ENCODE peak calls at places on chromosomes 2 and 18, in five cellular contexts. U, I, A, C and H are unnamed samples.

GRCh38 chr2:170409164-170409535 is 231.2 kb downstream of the MYO3B start:
- DNase-seq in U (peak; percentile 80), I (peak; percentile 50), A (peak; percentile 94), C (peak; percentile 81), H (no peak)

GRCh38 chr2:86396304-86396785 is 44.8 kb upstream of the KDM3A start:
- DNase-seq in U (peak; percentile 55), I (no peak), A (peak; percentile 59), C (peak; percentile 16), H (no peak)

GRCh38 chr2:230749111-230749510 is 36.5 kb downstream of the CAB39 start:
- DNase-seq in U (no peak), I (no peak), A (no peak), C (no peak), H (no peak)

GRCh38 chr2:128306081-128306930 is 12.4 kb downstream of the HS6ST1 start:
- DNase-seq in U (peak; percentile 49), I (peak; percentile 59), A (peak; percentile 46), C (peak; percentile 80), H (no peak)

GRCh38 chr2:231605607-231606091 is 13.0 kb downstream of the TEX44 start:
- DNase-seq in U (no peak), I (peak; percentile 39), A (no peak), C (no peak), H (peak; percentile 87)

GRCh38 chr18:45687617-45688016 is 36.4 kb upstream of the SLC14A1 start:
- DNase-seq in U (no peak), I (no peak), A (no peak), C (no peak), H (peak; percentile 61)

GRCh38 chr18:57267368-57267767 is 85.0 kb upstream of the ST8SIA3 start:
- DNase-seq in U (no peak), I (no peak), A (no peak), C (no peak), H (no peak)

GRCh38 chr2:223100061-223100511 is 48.1 kb downstream of the KCNE4 start:
- DNase-seq in U (no peak), I (peak; percentile 68), A (no peak), C (peak; percentile 79), H (peak; percentile 82)

GRCh38 chr2:71748227-71748626 is 294.9 kb downstream of the DYSF start:
- DNase-seq in U (no peak), I (peak; percentile 66), A (no peak), C (peak; percentile 22), H (no peak)

GRCh38 chr2:127807678-127808353 is 3.2 kb downstream of the WDR33 start:
- DNase-seq in U (no peak), I (no peak), A (no peak), C (no peak), H (no peak)

GRCh38 chr2:68379184-68379708 is 14.2 kb downstream of the PLEK start:
- DNase-seq in U (no peak), I (no peak), A (no peak), C (no peak), H (no peak)

GRCh38 chr2:233165895-233166661 is 85.4 kb upstream of the ATG16L1 start:
- DNase-seq in U (peak; percentile 33), I (peak; percentile 70), A (no peak), C (no peak), H (no peak)

GRCh38 chr18:67142604-67143003 is 373.9 kb downstream of the DSEL start:
- DNase-seq in U (no peak), I (no peak), A (peak; percentile 17), C (no peak), H (no peak)

GRCh38 chr2:143953386-143953785 is 566.5 kb downstream of the ZEB2 start:
- DNase-seq in U (no peak), I (no peak), A (no peak), C (no peak), H (no peak)

GRCh38 chr18:29501952-29502351 is 1325.0 kb upstream of the CDH2 start:
- DNase-seq in U (no peak), I (no peak), A (no peak), C (no peak), H (no peak)

GRCh38 chr2:26187537-26188104 is 14.7 kb downstream of the GAREM2 start:
- DNase-seq in U (no peak), I (no peak), A (no peak), C (no peak), H (no peak)

GRCh38 chr2:200454839-200455801 is 54.7 kb downstream of the KCTD18 start:
- DNase-seq in U (no peak), I (no peak), A (no peak), C (no peak), H (no peak)

GRCh38 chr2:16219292-16219975 is 279.1 kb downstream of the MYCN start:
- DNase-seq in U (no peak), I (no peak), A (no peak), C (no peak), H (no peak)

GRCh38 chr2:98474979-98475632 is 30.4 kb downstream of the INPP4A start:
- DNase-seq in U (no peak), I (no peak), A (no peak), C (no peak), H (no peak)

GRCh38 chr2:64913357-64913869 is 75.8 kb upstream of the SLC1A4 start:
- DNase-seq in U (peak; percentile 35), I (no peak), A (peak; percentile 74), C (no peak), H (no peak)

GRCh38 chr2:146997488-146997887 is 847.3 kb upstream of the ACVR2A start:
- DNase-seq in U (no peak), I (no peak), A (no peak), C (no peak), H (no peak)

GRCh38 chr18:67199993-67200617 is 316.4 kb downstream of the DSEL start:
- DNase-seq in U (no peak), I (no peak), A (peak; percentile 69), C (no peak), H (no peak)

GRCh38 chr2:239247401-239248245 is 153.2 kb downstream of the HDAC4 start:
- DNase-seq in U (no peak), I (no peak), A (no peak), C (no peak), H (peak; percentile 43)

GRCh38 chr2:109185338-109185737 is 56.3 kb downstream of the SH3RF3 start:
- DNase-seq in U (no peak), I (no peak), A (no peak), C (peak; percentile 32), H (no peak)

GRCh38 chr18:70385474-70385873 is 96.6 kb downstream of the SOCS6 start:
- DNase-seq in U (no peak), I (no peak), A (no peak), C (no peak), H (no peak)

GRCh38 chr2:215465246-215465645 is 29.4 kb upstream of the FN1 start:
- DNase-seq in U (no peak), I (no peak), A (no peak), C (no peak), H (no peak)

GRCh38 chr18:37710731-37711130 is 145.1 kb upstream of the CELF4 start:
- DNase-seq in U (no peak), I (no peak), A (no peak), C (no peak), H (no peak)

GRCh38 chr2:43068053-43068471 is 158.3 kb downstream of the ZFP36L2 start:
- DNase-seq in U (peak; percentile 22), I (no peak), A (peak; percentile 61), C (no peak), H (no peak)

GRCh38 chr2:47601518-47602015 is 181.4 kb upstream of the MSH6 start:
- DNase-seq in U (no peak), I (no peak), A (no peak), C (no peak), H (no peak)

GRCh38 chr2:238132463-238133450 is 5.7 kb upstream of the KLHL30 start:
- DNase-seq in U (no peak), I (peak; percentile 7), A (no peak), C (no peak), H (no peak)

GRCh38 chr2:12717191-12717987 is 653 bp downstream of the TRIB2 start:
- DNase-seq in U (peak; percentile 72), I (peak; percentile 70), A (peak; percentile 75), C (peak; percentile 62), H (peak; percentile 81)

GRCh38 chr18:50653402-50654093 is 93.7 kb downstream of the MAPK4 start:
- DNase-seq in U (no peak), I (peak; percentile 65), A (no peak), C (no peak), H (no peak)

GRCh38 chr2:63052411-63053234 is 2.0 kb downstream of the OTX1 start:
- DNase-seq in U (no peak), I (no peak), A (peak; percentile 33), C (no peak), H (no peak)

GRCh38 chr2:230208576-230208975 is 11.2 kb downstream of the SP110 start:
- DNase-seq in U (no peak), I (no peak), A (no peak), C (no peak), H (no peak)

GRCh38 chr2:191436368-191437055 is 191.3 kb downstream of the MYO1B start:
- DNase-seq in U (no peak), I (no peak), A (no peak), C (no peak), H (no peak)

GRCh38 chr2:171788316-171788993 is 101.2 kb downstream of the DYNC1I2 start:
- DNase-seq in U (peak; percentile 68), I (no peak), A (peak; percentile 47), C (no peak), H (no peak)

GRCh38 chr2:171789956-171790355 is 102.7 kb downstream of the DYNC1I2 start:
- DNase-seq in U (no peak), I (no peak), A (no peak), C (no peak), H (no peak)

GRCh38 chr2:171787333-171788072 is 100.2 kb downstream of the DYNC1I2 start:
- DNase-seq in U (no peak), I (no peak), A (peak; percentile 52), C (no peak), H (no peak)

GRCh38 chr2:171785450-171785849 is 98.2 kb downstream of the DYNC1I2 start:
- DNase-seq in U (no peak), I (no peak), A (no peak), C (no peak), H (no peak)
- H3K27ac ChIP-seq in U (no peak overlapping the region), I (no peak overlapping the region), A (no peak overlapping the region), C (no peak overlapping the region), H (no peak overlapping the region)

GRCh38 chr18:27661320-27662049 is 476.4 kb upstream of the CHST9 start:
- DNase-seq in U (no peak), I (no peak), A (peak; percentile 43), C (no peak), H (no peak)
- H3K4me3 ChIP-seq in U (no peak overlapping the region), I (no peak overlapping the region), A (no peak overlapping the region), C (no peak overlapping the region), H (no peak overlapping the region)

GRCh38 chr2:161136194-161136593 is 24.0 kb upstream of the TANK start:
- DNase-seq in U (no peak), I (no peak), A (no peak), C (no peak), H (no peak)

GRCh38 chr2:161136696-161137324 is 23.4 kb upstream of the TANK start:
- DNase-seq in U (no peak), I (no peak), A (no peak), C (no peak), H (no peak)

GRCh38 chr2:161133366-161133765 is 26.9 kb upstream of the TANK start:
- DNase-seq in U (no peak), I (no peak), A (no peak), C (no peak), H (no peak)

GRCh38 chr2:161131804-161132203 is 28.4 kb upstream of the TANK start:
- DNase-seq in U (no peak), I (no peak), A (no peak), C (no peak), H (no peak)

GRCh38 chr2:161134547-161135518 is 25.4 kb upstream of the TANK start:
- DNase-seq in U (peak; percentile 39), I (peak; percentile 24), A (peak; percentile 38), C (no peak), H (no peak)
- TF ChIP-seq CTCF in U (no peak), I (no peak), A (no peak), C (no peak), H (no peak)

GRCh38 chr2:204795156-204795555 is 249.9 kb downstream of the PARD3B start:
- DNase-seq in U (no peak), I (no peak), A (no peak), C (no peak), H (no peak)
- H3K27ac ChIP-seq in U (no peak overlapping the region), I (no peak overlapping the region), A (no peak overlapping the region), C (no peak overlapping the region), H (no peak overlapping the region)